ENCODE peak calls at places on chromosomes 3 and 15, in six cellular contexts. One of them, this sample, is unnamed.

GRCh38 chr3:38022887-38023709 is 6.3 kb downstream of the PLCD1 start:
- DNase-seq in SW480: no peak
- DNase-seq in activated naive CD4-positive, alpha-beta T cell treated with anti-CD3 and anti-CD28 coated beads for 36 hours: peak
- DNase-seq in kidney tubule cell: no peak
- DNase-seq in stimulated activated CD4-positive, alpha-beta T cell treated with anti-CD3 and anti-CD28 coated beads, Interleukin-1b, Interleukin-23, amount 100 ng/mL, for 24 hours: no peak
- DNase-seq in amygdala: no peak
- DNase-seq in this sample: no peak

GRCh38 chr15:65948352-65948751 is 79.1 kb downstream of the RAB11A start:
- DNase-seq in activated naive CD4-positive, alpha-beta T cell treated with anti-CD3 and anti-CD28 coated beads for 36 hours: no peak
- DNase-seq in kidney tubule cell: no peak
- DNase-seq in stimulated activated CD4-positive, alpha-beta T cell treated with anti-CD3 and anti-CD28 coated beads, Interleukin-1b, Interleukin-23, amount 100 ng/mL, for 24 hours: no peak
- DNase-seq in SW480: no peak
- DNase-seq in amygdala: no peak
- DNase-seq in this sample: no peak

GRCh38 chr15:35256141-35256540 is 171.0 kb upstream of the NANOGP8 start:
- DNase-seq in SW480: no peak
- DNase-seq in amygdala: no peak
- DNase-seq in activated naive CD4-positive, alpha-beta T cell treated with anti-CD3 and anti-CD28 coated beads for 36 hours: no peak
- DNase-seq in kidney tubule cell: no peak
- DNase-seq in stimulated activated CD4-positive, alpha-beta T cell treated with anti-CD3 and anti-CD28 coated beads, Interleukin-1b, Interleukin-23, amount 100 ng/mL, for 24 hours: no peak
- DNase-seq in this sample: no peak

GRCh38 chr3:23667536-23668429 is 138.0 kb upstream of the UBE2E1 start:
- DNase-seq in activated naive CD4-positive, alpha-beta T cell treated with anti-CD3 and anti-CD28 coated beads for 36 hours: no peak
- DNase-seq in amygdala: no peak
- DNase-seq in SW480: peak
- DNase-seq in stimulated activated CD4-positive, alpha-beta T cell treated with anti-CD3 and anti-CD28 coated beads, Interleukin-1b, Interleukin-23, amount 100 ng/mL, for 24 hours: no peak
- DNase-seq in kidney tubule cell: peak
- DNase-seq in this sample: no peak

GRCh38 chr15:63600001-63600645 is 2.9 kb downstream of the FBXL22 start:
- DNase-seq in stimulated activated CD4-positive, alpha-beta T cell treated with anti-CD3 and anti-CD28 coated beads, Interleukin-1b, Interleukin-23, amount 100 ng/mL, for 24 hours: no peak
- DNase-seq in activated naive CD4-positive, alpha-beta T cell treated with anti-CD3 and anti-CD28 coated beads for 36 hours: peak
- DNase-seq in amygdala: no peak
- DNase-seq in kidney tubule cell: no peak
- DNase-seq in SW480: peak
- DNase-seq in this sample: peak

GRCh38 chr3:63279442-63279841 is 1.3 kb downstream of the SYNPR start:
- DNase-seq in SW480: no peak
- DNase-seq in activated naive CD4-positive, alpha-beta T cell treated with anti-CD3 and anti-CD28 coated beads for 36 hours: no peak
- DNase-seq in stimulated activated CD4-positive, alpha-beta T cell treated with anti-CD3 and anti-CD28 coated beads, Interleukin-1b, Interleukin-23, amount 100 ng/mL, for 24 hours: no peak
- DNase-seq in amygdala: no peak
- DNase-seq in kidney tubule cell: no peak
- DNase-seq in this sample: no peak

GRCh38 chr3:99901200-99901926 is 83.7 kb downstream of the CMSS1 start:
- DNase-seq in stimulated activated CD4-positive, alpha-beta T cell treated with anti-CD3 and anti-CD28 coated beads, Interleukin-1b, Interleukin-23, amount 100 ng/mL, for 24 hours: no peak
- DNase-seq in SW480: peak
- DNase-seq in amygdala: no peak
- DNase-seq in kidney tubule cell: peak
- DNase-seq in activated naive CD4-positive, alpha-beta T cell treated with anti-CD3 and anti-CD28 coated beads for 36 hours: no peak
- DNase-seq in this sample: peak

GRCh38 chr15:40528801-40529200 is 36.0 kb downstream of the CCDC32 start:
- DNase-seq in SW480: no peak
- DNase-seq in stimulated activated CD4-positive, alpha-beta T cell treated with anti-CD3 and anti-CD28 coated beads, Interleukin-1b, Interleukin-23, amount 100 ng/mL, for 24 hours: no peak
- DNase-seq in kidney tubule cell: no peak
- DNase-seq in amygdala: no peak
- DNase-seq in activated naive CD4-positive, alpha-beta T cell treated with anti-CD3 and anti-CD28 coated beads for 36 hours: no peak
- DNase-seq in this sample: no peak

GRCh38 chr3:179971280-179971679 is 65.5 kb downstream of the PEX5L start:
- DNase-seq in activated naive CD4-positive, alpha-beta T cell treated with anti-CD3 and anti-CD28 coated beads for 36 hours: no peak
- DNase-seq in amygdala: no peak
- DNase-seq in kidney tubule cell: no peak
- DNase-seq in stimulated activated CD4-positive, alpha-beta T cell treated with anti-CD3 and anti-CD28 coated beads, Interleukin-1b, Interleukin-23, amount 100 ng/mL, for 24 hours: no peak
- DNase-seq in SW480: no peak
- DNase-seq in this sample: no peak

GRCh38 chr3:183460059-183461052 is 31.9 kb upstream of the MCF2L2 start:
- DNase-seq in activated naive CD4-positive, alpha-beta T cell treated with anti-CD3 and anti-CD28 coated beads for 36 hours: no peak
- DNase-seq in amygdala: no peak
- DNase-seq in stimulated activated CD4-positive, alpha-beta T cell treated with anti-CD3 and anti-CD28 coated beads, Interleukin-1b, Interleukin-23, amount 100 ng/mL, for 24 hours: no peak
- DNase-seq in SW480: no peak
- DNase-seq in kidney tubule cell: peak
- DNase-seq in this sample: no peak

GRCh38 chr3:84959470-84960380 is 936 bp downstream of the CADM2 start:
- DNase-seq in activated naive CD4-positive, alpha-beta T cell treated with anti-CD3 and anti-CD28 coated beads for 36 hours: no peak
- DNase-seq in SW480: no peak
- DNase-seq in stimulated activated CD4-positive, alpha-beta T cell treated with anti-CD3 and anti-CD28 coated beads, Interleukin-1b, Interleukin-23, amount 100 ng/mL, for 24 hours: no peak
- DNase-seq in amygdala: peak
- DNase-seq in kidney tubule cell: no peak
- DNase-seq in this sample: no peak

GRCh38 chr3:134362221-134362620 is 12.0 kb downstream of the AMOTL2 start:
- DNase-seq in activated naive CD4-positive, alpha-beta T cell treated with anti-CD3 and anti-CD28 coated beads for 36 hours: no peak
- DNase-seq in SW480: no peak
- DNase-seq in kidney tubule cell: no peak
- DNase-seq in amygdala: no peak
- DNase-seq in stimulated activated CD4-positive, alpha-beta T cell treated with anti-CD3 and anti-CD28 coated beads, Interleukin-1b, Interleukin-23, amount 100 ng/mL, for 24 hours: no peak
- DNase-seq in this sample: no peak

GRCh38 chr3:104911376-104911775 is 455.3 kb upstream of the ALCAM start:
- DNase-seq in SW480: no peak
- DNase-seq in activated naive CD4-positive, alpha-beta T cell treated with anti-CD3 and anti-CD28 coated beads for 36 hours: no peak
- DNase-seq in kidney tubule cell: no peak
- DNase-seq in stimulated activated CD4-positive, alpha-beta T cell treated with anti-CD3 and anti-CD28 coated beads, Interleukin-1b, Interleukin-23, amount 100 ng/mL, for 24 hours: no peak
- DNase-seq in amygdala: no peak
- DNase-seq in this sample: no peak

GRCh38 chr3:196537319-196537984 is 22.3 kb upstream of the SMCO1 start:
- DNase-seq in SW480: peak
- DNase-seq in activated naive CD4-positive, alpha-beta T cell treated with anti-CD3 and anti-CD28 coated beads for 36 hours: peak
- DNase-seq in kidney tubule cell: no peak
- DNase-seq in amygdala: peak
- DNase-seq in stimulated activated CD4-positive, alpha-beta T cell treated with anti-CD3 and anti-CD28 coated beads, Interleukin-1b, Interleukin-23, amount 100 ng/mL, for 24 hours: peak
- DNase-seq in this sample: peak

GRCh38 chr3:148162132-148162531 is 535.6 kb upstream of the AGTR1 start:
- DNase-seq in SW480: no peak
- DNase-seq in amygdala: no peak
- DNase-seq in stimulated activated CD4-positive, alpha-beta T cell treated with anti-CD3 and anti-CD28 coated beads, Interleukin-1b, Interleukin-23, amount 100 ng/mL, for 24 hours: no peak
- DNase-seq in kidney tubule cell: no peak
- DNase-seq in activated naive CD4-positive, alpha-beta T cell treated with anti-CD3 and anti-CD28 coated beads for 36 hours: no peak
- DNase-seq in this sample: no peak

GRCh38 chr15:40330368-40330836 is 6.9 kb downstream of the INAFM2 start:
- DNase-seq in SW480: no peak
- DNase-seq in activated naive CD4-positive, alpha-beta T cell treated with anti-CD3 and anti-CD28 coated beads for 36 hours: no peak
- DNase-seq in kidney tubule cell: peak
- DNase-seq in stimulated activated CD4-positive, alpha-beta T cell treated with anti-CD3 and anti-CD28 coated beads, Interleukin-1b, Interleukin-23, amount 100 ng/mL, for 24 hours: no peak
- DNase-seq in amygdala: peak
- DNase-seq in this sample: no peak

GRCh38 chr3:174162550-174162949 is 696.6 kb upstream of the NAALADL2 start:
- DNase-seq in activated naive CD4-positive, alpha-beta T cell treated with anti-CD3 and anti-CD28 coated beads for 36 hours: no peak
- DNase-seq in amygdala: no peak
- DNase-seq in kidney tubule cell: no peak
- DNase-seq in stimulated activated CD4-positive, alpha-beta T cell treated with anti-CD3 and anti-CD28 coated beads, Interleukin-1b, Interleukin-23, amount 100 ng/mL, for 24 hours: no peak
- DNase-seq in SW480: no peak
- DNase-seq in this sample: no peak

GRCh38 chr3:46503194-46503924 is 5.6 kb downstream of the RTP3 start:
- DNase-seq in stimulated activated CD4-positive, alpha-beta T cell treated with anti-CD3 and anti-CD28 coated beads, Interleukin-1b, Interleukin-23, amount 100 ng/mL, for 24 hours: no peak
- DNase-seq in kidney tubule cell: no peak
- DNase-seq in SW480: no peak
- DNase-seq in amygdala: no peak
- DNase-seq in activated naive CD4-positive, alpha-beta T cell treated with anti-CD3 and anti-CD28 coated beads for 36 hours: no peak
- DNase-seq in this sample: no peak

GRCh38 chr3:159620873-159621272 is 367.8 kb upstream of the IL12A start:
- DNase-seq in kidney tubule cell: peak
- DNase-seq in SW480: peak
- DNase-seq in activated naive CD4-positive, alpha-beta T cell treated with anti-CD3 and anti-CD28 coated beads for 36 hours: no peak
- DNase-seq in amygdala: no peak
- DNase-seq in stimulated activated CD4-positive, alpha-beta T cell treated with anti-CD3 and anti-CD28 coated beads, Interleukin-1b, Interleukin-23, amount 100 ng/mL, for 24 hours: no peak
- DNase-seq in this sample: peak

GRCh38 chr3:53630547-53630946 is 136.1 kb downstream of the CACNA1D start:
- DNase-seq in stimulated activated CD4-positive, alpha-beta T cell treated with anti-CD3 and anti-CD28 coated beads, Interleukin-1b, Interleukin-23, amount 100 ng/mL, for 24 hours: no peak
- DNase-seq in kidney tubule cell: peak
- DNase-seq in activated naive CD4-positive, alpha-beta T cell treated with anti-CD3 and anti-CD28 coated beads for 36 hours: no peak
- DNase-seq in amygdala: no peak
- DNase-seq in SW480: peak
- DNase-seq in this sample: peak

GRCh38 chr15:29988689-29989088 is 94.1 kb upstream of the GOLGA8J start:
- DNase-seq in SW480: no peak
- DNase-seq in kidney tubule cell: no peak
- DNase-seq in amygdala: no peak
- DNase-seq in activated naive CD4-positive, alpha-beta T cell treated with anti-CD3 and anti-CD28 coated beads for 36 hours: no peak
- DNase-seq in stimulated activated CD4-positive, alpha-beta T cell treated with anti-CD3 and anti-CD28 coated beads, Interleukin-1b, Interleukin-23, amount 100 ng/mL, for 24 hours: no peak
- DNase-seq in this sample: no peak

GRCh38 chr15:34436956-34437442 is 609 bp downstream of the GOLGA8A start:
- DNase-seq in activated naive CD4-positive, alpha-beta T cell treated with anti-CD3 and anti-CD28 coated beads for 36 hours: peak
- DNase-seq in amygdala: peak
- DNase-seq in kidney tubule cell: peak
- DNase-seq in SW480: peak
- DNase-seq in stimulated activated CD4-positive, alpha-beta T cell treated with anti-CD3 and anti-CD28 coated beads, Interleukin-1b, Interleukin-23, amount 100 ng/mL, for 24 hours: no peak
- DNase-seq in this sample: peak

GRCh38 chr15:77773903-77774302 is 141.2 kb upstream of the LINGO1 start:
- DNase-seq in activated naive CD4-positive, alpha-beta T cell treated with anti-CD3 and anti-CD28 coated beads for 36 hours: no peak
- DNase-seq in kidney tubule cell: no peak
- DNase-seq in amygdala: no peak
- DNase-seq in stimulated activated CD4-positive, alpha-beta T cell treated with anti-CD3 and anti-CD28 coated beads, Interleukin-1b, Interleukin-23, amount 100 ng/mL, for 24 hours: no peak
- DNase-seq in SW480: no peak
- DNase-seq in this sample: no peak

GRCh38 chr15:61064653-61065052 is 164.4 kb downstream of the RORA start:
- DNase-seq in SW480: no peak
- DNase-seq in stimulated activated CD4-positive, alpha-beta T cell treated with anti-CD3 and anti-CD28 coated beads, Interleukin-1b, Interleukin-23, amount 100 ng/mL, for 24 hours: no peak
- DNase-seq in activated naive CD4-positive, alpha-beta T cell treated with anti-CD3 and anti-CD28 coated beads for 36 hours: no peak
- DNase-seq in amygdala: no peak
- DNase-seq in kidney tubule cell: no peak
- DNase-seq in this sample: no peak

GRCh38 chr15:48963524-48964113 is at the start of gene SHC4:
- DNase-seq in amygdala: peak
- DNase-seq in stimulated activated CD4-positive, alpha-beta T cell treated with anti-CD3 and anti-CD28 coated beads, Interleukin-1b, Interleukin-23, amount 100 ng/mL, for 24 hours: no peak
- DNase-seq in SW480: peak
- DNase-seq in activated naive CD4-positive, alpha-beta T cell treated with anti-CD3 and anti-CD28 coated beads for 36 hours: peak
- DNase-seq in kidney tubule cell: peak
- DNase-seq in this sample: peak

GRCh38 chr3:130900959-130901358 is 7.1 kb downstream of the ATP2C1 start:
- DNase-seq in stimulated activated CD4-positive, alpha-beta T cell treated with anti-CD3 and anti-CD28 coated beads, Interleukin-1b, Interleukin-23, amount 100 ng/mL, for 24 hours: no peak
- DNase-seq in kidney tubule cell: peak
- DNase-seq in activated naive CD4-positive, alpha-beta T cell treated with anti-CD3 and anti-CD28 coated beads for 36 hours: no peak
- DNase-seq in amygdala: no peak
- DNase-seq in SW480: peak
- DNase-seq in this sample: peak

GRCh38 chr3:15295506-15295905 is 36.9 kb downstream of the SH3BP5 start:
- DNase-seq in amygdala: no peak
- DNase-seq in SW480: no peak
- DNase-seq in kidney tubule cell: peak
- DNase-seq in stimulated activated CD4-positive, alpha-beta T cell treated with anti-CD3 and anti-CD28 coated beads, Interleukin-1b, Interleukin-23, amount 100 ng/mL, for 24 hours: no peak
- DNase-seq in activated naive CD4-positive, alpha-beta T cell treated with anti-CD3 and anti-CD28 coated beads for 36 hours: no peak
- DNase-seq in this sample: no peak

GRCh38 chr15:78308422-78309021 is 9.1 kb upstream of the SKIC8 start:
- DNase-seq in amygdala: peak
- DNase-seq in activated naive CD4-positive, alpha-beta T cell treated with anti-CD3 and anti-CD28 coated beads for 36 hours: peak
- DNase-seq in SW480: peak
- DNase-seq in kidney tubule cell: peak
- DNase-seq in stimulated activated CD4-positive, alpha-beta T cell treated with anti-CD3 and anti-CD28 coated beads, Interleukin-1b, Interleukin-23, amount 100 ng/mL, for 24 hours: no peak
- DNase-seq in this sample: peak

GRCh38 chr3:87260270-87260669 is 16.1 kb downstream of the POU1F1 start:
- DNase-seq in SW480: peak
- DNase-seq in stimulated activated CD4-positive, alpha-beta T cell treated with anti-CD3 and anti-CD28 coated beads, Interleukin-1b, Interleukin-23, amount 100 ng/mL, for 24 hours: peak
- DNase-seq in amygdala: no peak
- DNase-seq in activated naive CD4-positive, alpha-beta T cell treated with anti-CD3 and anti-CD28 coated beads for 36 hours: peak
- DNase-seq in kidney tubule cell: peak
- DNase-seq in this sample: peak

GRCh38 chr15:47870956-47871625 is 153.8 kb downstream of the SEMA6D start:
- DNase-seq in SW480: no peak
- DNase-seq in activated naive CD4-positive, alpha-beta T cell treated with anti-CD3 and anti-CD28 coated beads for 36 hours: no peak
- DNase-seq in amygdala: no peak
- DNase-seq in kidney tubule cell: peak
- DNase-seq in stimulated activated CD4-positive, alpha-beta T cell treated with anti-CD3 and anti-CD28 coated beads, Interleukin-1b, Interleukin-23, amount 100 ng/mL, for 24 hours: no peak
- DNase-seq in this sample: no peak

GRCh38 chr15:92682772-92683510 is 27.4 kb upstream of the FAM174B start:
- DNase-seq in kidney tubule cell: no peak
- DNase-seq in activated naive CD4-positive, alpha-beta T cell treated with anti-CD3 and anti-CD28 coated beads for 36 hours: no peak
- DNase-seq in amygdala: no peak
- DNase-seq in SW480: no peak
- DNase-seq in stimulated activated CD4-positive, alpha-beta T cell treated with anti-CD3 and anti-CD28 coated beads, Interleukin-1b, Interleukin-23, amount 100 ng/mL, for 24 hours: no peak
- DNase-seq in this sample: no peak

This sample was measured in Calu3.